ENCODE peak calls at places on chromosomes 16 and 17, in ten cellular contexts. V is erythroblast, A is body of pancreas, T is NB4, L is spleen, U is uterus, K is heart left ventricle, O is lower leg skin, N is breast epithelium, X is prostate gland. F is an unnamed sample.

GRCh38 chr17:7955414-7956042 is 23.5 kb downstream of the CNTROB start:
- DNase-seq in A (no peak), U (no peak), N (no peak), T (no peak), L (no peak), V (no peak), K (no peak), X (no peak), O (no peak), F (no peak)

GRCh38 chr16:27925612-27926011 is 137.9 kb downstream of the GSG1L start:
- DNase-seq in O (no peak), V (no peak), L (no peak), U (no peak), A (no peak), K (no peak), N (no peak), X (no peak), T (no peak), F (no peak)

GRCh38 chr16:85392756-85393673 is 220.1 kb upstream of the GSE1 start:
- DNase-seq in U (no peak), N (no peak), A (no peak), O (no peak), X (no peak), K (peak), T (no peak), V (no peak), L (peak), F (no peak)

GRCh38 chr16:49858200-49859129 is 2.6 kb upstream of the ZNF423 start:
- DNase-seq in L (no peak), U (peak), A (peak), X (no peak), T (peak), V (no peak), O (no peak), N (no peak), K (peak), F (no peak)

GRCh38 chr17:79777844-79778503 is at the start of gene CBX2:
- DNase-seq in N (no peak), U (peak), A (peak), O (peak), T (peak), K (peak), L (peak), V (peak), X (peak), F (peak)

GRCh38 chr17:77872714-77873517 is 85.6 kb upstream of the TNRC6C start:
- DNase-seq in L (peak), X (no peak), A (no peak), V (no peak), T (no peak), U (no peak), K (no peak), N (no peak), O (no peak), F (no peak)

GRCh38 chr17:64073771-64074703 is 53.6 kb upstream of the ICAM2 start:
- DNase-seq in T (peak), X (no peak), A (no peak), U (no peak), N (no peak), O (no peak), L (no peak), V (no peak), K (no peak), F (no peak)

GRCh38 chr17:5430413-5430999 is 8.4 kb downstream of the C1QBP start:
- DNase-seq in T (no peak), N (no peak), V (no peak), X (no peak), L (no peak), K (no peak), U (no peak), O (no peak), A (no peak), F (no peak)

GRCh38 chr17:36131436-36131835 is 27.8 kb downstream of the CCL4 start:
- DNase-seq in V (no peak), U (no peak), A (no peak), L (no peak), O (no peak), N (no peak), T (peak), K (no peak), X (no peak), F (no peak)

GRCh38 chr17:7041607-7042506 is 2.0 kb downstream of the SLC16A11 start:
- DNase-seq in A (no peak), L (no peak), O (no peak), K (no peak), V (no peak), X (no peak), T (no peak), N (no peak), U (no peak), F (no peak)

GRCh38 chr16:74868501-74868900 is 93.9 kb upstream of the FA2H start:
- DNase-seq in V (no peak), N (no peak), K (no peak), O (no peak), L (no peak), U (no peak), T (no peak), X (no peak), A (no peak), F (no peak)

GRCh38 chr17:17076066-17076465 is 33.8 kb downstream of the MPRIP start:
- DNase-seq in K (no peak), L (peak), O (no peak), A (peak), V (no peak), T (no peak), X (no peak), U (no peak), N (no peak), F (no peak)

GRCh38 chr16:51818342-51818944 is 667.4 kb upstream of the SALL1 start:
- DNase-seq in A (peak), V (peak), U (no peak), N (no peak), O (no peak), L (no peak), K (peak), T (peak), X (peak), F (no peak)

GRCh38 chr16:80056334-80056733 is 455.8 kb upstream of the MAF start:
- DNase-seq in X (no peak), O (no peak), V (no peak), N (no peak), U (no peak), L (no peak), K (no peak), T (no peak), A (no peak), F (no peak)

GRCh38 chr16:22141746-22142145 is 20.6 kb upstream of the SDR42E2 start:
- DNase-seq in U (no peak), A (no peak), O (no peak), N (no peak), T (peak), V (no peak), X (no peak), L (no peak), K (no peak), F (peak)

GRCh38 chr16:57141822-57142631 is 43.8 kb downstream of the PSME3IP1 start:
- DNase-seq in A (no peak), K (no peak), U (no peak), O (no peak), L (no peak), X (no peak), V (no peak), T (peak), N (peak), F (no peak)

GRCh38 chr17:50605434-50605833 is 29.2 kb upstream of the ABCC3 start:
- DNase-seq in N (no peak), L (no peak), X (no peak), A (no peak), T (no peak), O (no peak), U (no peak), K (no peak), V (no peak), F (no peak)

DNA sequence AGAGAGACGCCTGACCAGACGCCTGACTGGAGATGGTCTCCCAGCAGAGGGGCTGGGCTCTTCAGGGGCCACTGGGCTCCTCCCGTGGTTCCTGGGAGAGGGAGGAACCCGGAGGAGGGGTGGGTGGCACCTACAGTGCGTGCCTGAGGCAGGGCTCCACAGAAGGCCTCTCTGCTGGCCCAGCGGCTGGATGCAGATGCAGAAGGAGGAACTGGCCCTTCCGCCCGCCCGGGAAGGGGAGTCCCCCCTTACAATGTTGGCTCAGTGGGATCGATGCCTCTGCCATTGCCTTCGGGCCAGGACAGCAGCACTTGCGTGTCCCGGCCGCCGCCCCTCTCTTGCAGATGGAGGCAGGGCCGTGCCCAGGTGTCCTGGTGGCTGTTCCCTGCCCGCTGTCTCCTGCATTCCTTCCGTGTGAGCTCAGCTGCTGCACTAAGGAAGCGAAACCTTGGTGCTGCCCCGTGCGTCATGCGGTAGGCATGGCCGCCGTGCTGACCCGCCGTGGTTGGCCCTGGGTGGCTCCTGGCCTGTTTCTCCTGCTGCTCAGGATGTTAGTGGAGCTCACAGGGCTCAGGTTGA is 15.1 kb downstream of the BAIAP2 start:
- DNase-seq in K (no peak), T (peak), A (peak), L (no peak), X (peak), V (no peak), O (no peak), N (peak), U (no peak), F (peak)
- TF ChIP-seq POLR2A in K (no peak), T (no peak), A (peak), L (no peak), X (peak), V (no peak), O (no peak), N (no peak), U (no peak), F (peak)

GRCh38 chr16:19393226-19394074 is 24.2 kb upstream of the TMC5 start:
- DNase-seq in V (peak), L (no peak), T (no peak), K (no peak), A (no peak), X (peak), N (no peak), O (no peak), U (no peak), F (no peak)
- TF ChIP-seq POLR2A in V (no peak), L (no peak), T (no peak), K (no peak), A (no peak), X (no peak), N (no peak), O (no peak), U (no peak), F (no peak)

GRCh38 chr17:1759529-1759928 is 2.3 kb upstream of the SERPINF1 start:
- DNase-seq in V (no peak), X (no peak), T (no peak), N (no peak), A (no peak), U (peak), L (no peak), K (no peak), O (no peak), F (no peak)

GRCh38 chr17:1762906-1763829 is 1.3 kb downstream of the SERPINF1 start:
- DNase-seq in U (peak), L (no peak), O (peak), A (peak), X (peak), N (no peak), V (peak), K (no peak), T (peak), F (no peak)

GRCh38 chr17:1765576-1765975 is 3.7 kb downstream of the SERPINF1 start:
- DNase-seq in V (no peak), N (no peak), O (no peak), L (no peak), A (no peak), T (no peak), U (no peak), K (no peak), X (no peak), F (no peak)

GRCh38 chr17:1764274-1764673 is 2.4 kb downstream of the SERPINF1 start:
- DNase-seq in X (peak), T (peak), N (peak), V (peak), U (peak), A (peak), K (peak), O (peak), L (peak), F (no peak)

GRCh38 chr17:1762233-1762905 is 509 bp downstream of the SERPINF1 start:
- DNase-seq in N (no peak), K (peak), T (no peak), L (no peak), U (peak), X (no peak), A (peak), V (peak), O (no peak), F (no peak)
- TF ChIP-seq POLR2A in N (no peak), K (no peak), T (peak), L (no peak), U (peak), X (no peak), A (no peak), V (no peak), O (no peak), F (no peak)

GRCh38 chr17:1653735-1654134 is 4.1 kb upstream of the RILP start:
- DNase-seq in T (no peak), X (no peak), A (no peak), O (no peak), U (no peak), V (no peak), N (no peak), L (peak), K (no peak), F (no peak)
- TF ChIP-seq POLR2A in T (no peak), X (no peak), A (no peak), O (no peak), U (no peak), V (no peak), N (no peak), L (no peak), K (no peak), F (no peak)

DNA sequence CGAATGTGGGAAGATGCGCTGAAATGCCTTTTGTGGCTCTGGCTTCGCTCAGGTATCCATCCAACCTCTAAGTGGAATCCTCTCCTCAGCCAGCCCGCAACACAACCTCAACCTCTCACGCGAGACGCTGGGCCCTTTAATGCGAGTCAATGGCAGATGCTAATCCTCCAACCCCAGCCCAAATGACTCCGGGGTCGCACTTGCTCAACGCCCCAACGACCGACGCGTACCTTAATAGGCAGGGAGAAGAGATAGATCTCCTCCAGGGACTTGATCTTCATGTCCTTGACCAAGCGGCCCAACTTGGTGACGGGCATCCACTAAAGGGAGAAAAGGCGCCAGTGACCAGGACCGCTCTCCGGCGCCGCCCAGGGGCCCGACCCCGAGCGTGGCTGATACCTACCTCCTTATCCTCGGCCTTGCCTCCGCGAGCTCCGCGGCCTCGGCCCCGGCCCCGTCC is 550 bp downstream of the RPS2 start:
- DNase-seq in N (no peak), U (no peak), O (no peak), T (no peak), A (peak), L (no peak), K (no peak), V (peak), X (no peak), F (no peak)
- TF ChIP-seq POLR2A in N (no peak), U (no peak), O (no peak), T (no peak), A (no peak), L (no peak), K (no peak), V (no peak), X (no peak), F (peak)

GRCh38 chr17:40501499-40501911 is at the start of gene TNS4:
- DNase-seq in O (peak), T (no peak), V (no peak), L (peak), A (no peak), N (peak), U (no peak), X (peak), K (no peak), F (no peak)
- TF ChIP-seq POLR2A in O (no peak), T (no peak), V (no peak), L (no peak), A (no peak), N (peak), U (no peak), X (peak), K (no peak), F (no peak)

GRCh38 chr16:2883027-2883846 is at the start of gene FLYWCH2:
- DNase-seq in K (peak), L (peak), T (peak), N (peak), V (peak), O (peak), X (peak), A (peak), U (peak), F (peak)
- TF ChIP-seq POLR2A in K (peak), L (peak), T (peak), N (peak), V (peak), O (no peak), X (peak), A (peak), U (peak), F (peak)

GRCh38 chr17:75345514-75346167 is 56.4 kb upstream of the SLC25A19 start:
- DNase-seq in N (no peak), O (no peak), A (no peak), K (no peak), V (peak), U (no peak), L (peak), X (no peak), T (peak), F (no peak)
- TF ChIP-seq POLR2A in N (no peak), O (no peak), A (no peak), K (no peak), V (no peak), U (no peak), L (no peak), X (no peak), T (no peak), F (no peak)

GRCh38 chr16:31295206-31295605 is 35.4 kb downstream of the ITGAM start:
- DNase-seq in K (no peak), N (no peak), X (no peak), O (no peak), L (no peak), A (no peak), U (no peak), V (no peak), T (no peak), F (no peak)
- TF ChIP-seq POLR2A in K (no peak), N (no peak), X (no peak), O (no peak), L (no peak), A (no peak), U (no peak), V (no peak), T (no peak), F (no peak)

GRCh38 chr17:32142857-32143524 is 689 bp downstream of the RHOT1 start:
- DNase-seq in U (peak), V (peak), X (peak), A (peak), K (peak), O (peak), N (peak), L (peak), T (peak), F (no peak)
- TF ChIP-seq POLR2A in U (no peak), V (no peak), X (no peak), A (peak), K (no peak), O (no peak), N (no peak), L (no peak), T (peak), F (no peak)

F was measured in H54.